ENCODE peak calls at places on chromosomes 11 and 22, in four cellular contexts. A is cardiac fibroblast, S is SIG-M5, X is mammary epithelial cell. G is an unnamed sample.

GRCh38 chr11:85875505-85875904 is 20.3 kb downstream of the CCDC83 start:
- DNase-seq in A (peak; percentile 76), X (peak; percentile 52), S (no peak), G (no peak)

GRCh38 chr11:14399087-14399486 is 40.1 kb upstream of the RRAS2 start:
- DNase-seq in X (no peak), S (no peak), A (no peak), G (no peak)

GRCh38 chr11:127074151-127074761 is 73.7 kb upstream of the KIRREL3 start:
- DNase-seq in X (peak; percentile 56), S (no peak), A (peak; percentile 60), G (peak; percentile 39)

GRCh38 chr11:115657586-115657985 is 153.4 kb upstream of the CADM1 start:
- DNase-seq in S (no peak), X (peak; percentile 22), A (no peak), G (no peak)

GRCh38 chr22:44304354-44304753 is 8.4 kb downstream of the SHISAL1 start:
- DNase-seq in A (peak; percentile 18), S (no peak), X (no peak), G (no peak)

GRCh38 chr11:68363771-68364170 is 51.4 kb downstream of the LRP5 start:
- DNase-seq in S (no peak), A (no peak), X (no peak), G (no peak)

GRCh38 chr11:126345283-126345682 is 10.2 kb upstream of the ST3GAL4 start:
- DNase-seq in S (no peak), X (no peak), A (no peak), G (no peak)

GRCh38 chr11:122758974-122759373 is 79.3 kb upstream of the CRTAM start:
- DNase-seq in X (peak; percentile 76), S (no peak), A (peak; percentile 72), G (no peak)

GRCh38 chr11:19736831-19737230 is 24.2 kb downstream of the NAV2 start:
- DNase-seq in X (no peak), S (no peak), A (no peak), G (no peak)

GRCh38 chr11:114280696-114281095 is 15.5 kb upstream of the NNMT start:
- DNase-seq in S (no peak), A (peak; percentile 90), X (peak; percentile 57), G (no peak)

GRCh38 chr22:50289151-50289941 is 18.1 kb downstream of the PLXNB2 start:
- DNase-seq in S (no peak), X (no peak), A (no peak), G (no peak)

GRCh38 chr22:22508274-22509176 is at the start of gene ZNF280B:
- DNase-seq in A (peak; percentile 83), X (peak; percentile 15), S (peak; percentile 8), G (peak; percentile 74)

GRCh38 chr11:103515283-103515682 is 406.1 kb downstream of the DYNC2H1 start:
- DNase-seq in A (peak; percentile 23), S (no peak), X (no peak), G (no peak)

GRCh38 chr11:72247584-72247983 is 3.6 kb upstream of the PHOX2A start:
- DNase-seq in A (no peak), S (no peak), X (no peak), G (no peak)

GRCh38 chr11:71302534-71302909 is 50.1 kb upstream of the SHANK2 start:
- DNase-seq in S (no peak), X (no peak), A (no peak), G (no peak)

GRCh38 chr11:126413426-126413825 is 57.9 kb downstream of the ST3GAL4 start:
- DNase-seq in S (no peak), A (no peak), X (no peak), G (no peak)

GRCh38 chr22:49853981-49854791 is 542 bp downstream of the ZBED4 start:
- DNase-seq in X (peak; percentile 29), A (peak; percentile 36), S (no peak), G (no peak)

GRCh38 chr11:70582886-70583641 is 184.7 kb downstream of the CTTN start:
- DNase-seq in A (no peak), X (no peak), S (no peak), G (no peak)

GRCh38 chr11:43735931-43736330 is 55.4 kb downstream of the HSD17B12 start:
- DNase-seq in A (peak; percentile 36), S (no peak), X (peak; percentile 67), G (no peak)

GRCh38 chr11:35525501-35526175 is at the start of gene PAMR1:
- DNase-seq in S (no peak), X (peak; percentile 60), A (peak; percentile 77), G (no peak)

GRCh38 chr11:77167111-77167626 is 39.1 kb downstream of the MYO7A start:
- DNase-seq in S (no peak), X (no peak), A (no peak), G (no peak)

GRCh38 chr11:47592276-47592675 is 1.9 kb downstream of the C1QTNF4 start:
- DNase-seq in A (no peak), X (no peak), S (no peak), G (no peak)

GRCh38 chr11:61477734-61478148 is 30.8 kb upstream of the LRRC10B start:
- DNase-seq in S (no peak), A (peak; percentile 34), X (no peak), G (no peak)

GRCh38 chr11:35590412-35590811 is 27.8 kb upstream of the FJX1 start:
- DNase-seq in S (no peak), A (peak; percentile 69), X (no peak), G (no peak)

GRCh38 chr11:78292109-78292803 is 103.5 kb downstream of the USP35 start:
- DNase-seq in S (peak; percentile 93), A (no peak), X (no peak), G (no peak)

GRCh38 chr11:91778758-91779157 is 445.9 kb upstream of the FAT3 start:
- DNase-seq in X (no peak), S (no peak), A (no peak), G (no peak)

GRCh38 chr11:12478743-12479142 is 101.4 kb downstream of the PARVA start:
- DNase-seq in S (no peak), A (peak; percentile 55), X (peak; percentile 92), G (no peak)

GRCh38 chr11:68071281-68072048 is 32.6 kb downstream of the TCIRG1 start:
- DNase-seq in A (no peak), X (no peak), S (no peak), G (no peak)

GRCh38 chr11:66492161-66492865 is 12.1 kb downstream of the DPP3 start:
- DNase-seq in X (no peak), A (no peak), S (no peak), G (no peak)

GRCh38 chr11:34567733-34568132 is 53.2 kb upstream of the EHF start:
- DNase-seq in S (no peak), A (no peak), X (no peak), G (no peak)

GRCh38 chr11:132099692-132100091 is 729.3 kb downstream of the NTM start:
- DNase-seq in X (no peak), S (no peak), A (no peak), G (no peak)

GRCh38 chr22:30266445-30267381 is at the start of gene OSM:
- DNase-seq in S (no peak), X (no peak), A (no peak), G (no peak)

GRCh38 chr11:16606784-16607674 is 131.4 kb upstream of the C11orf58 start:
- DNase-seq in A (no peak), S (no peak), X (peak; percentile 56), G (no peak)

GRCh38 chr22:37657590-37658132 is 862 bp upstream of the PDXP start:
- DNase-seq in A (no peak), S (no peak), X (peak; percentile 29), G (no peak)

GRCh38 chr11:2213384-2213842 is 41.8 kb upstream of the TH start:
- DNase-seq in A (no peak), X (no peak), S (no peak), G (no peak)

GRCh38 chr22:21726650-21727049 is 8.9 kb downstream of the YPEL1 start:
- DNase-seq in X (no peak), S (no peak), A (no peak), G (no peak)

GRCh38 chr22:20238567-20239062 is 29.5 kb downstream of the RTN4R start:
- DNase-seq in S (no peak), A (no peak), X (peak; percentile 13), G (no peak)